ENCODE peak calls at places on chromosomes 6 and 20, in seven cellular contexts. V is spleen, N is stomach, E is GM23338, Y is GM12878, U is HepG2, T is sigmoid colon. P is an unnamed sample.

GRCh38 chr6:16948376-16948775 is 153.5 kb upstream of the STMND1 start:
- DNase-seq in E (no peak), N (no peak), V (no peak), T (no peak), U (no peak), Y (no peak), P (no peak)

GRCh38 chr20:3183896-3184295 is 10.5 kb upstream of the LZTS3 start:
- DNase-seq in Y (no peak), V (no peak), E (no peak), U (no peak), N (no peak), T (no peak), P (no peak)

GRCh38 chr20:11302436-11302835 is 615.3 kb upstream of the BTBD3 start:
- DNase-seq in V (no peak), N (no peak), E (no peak), Y (no peak), U (no peak), T (no peak), P (no peak)

GRCh38 chr6:69022991-69023390 is 387.9 kb downstream of the ADGRB3 start:
- DNase-seq in T (no peak), V (no peak), Y (no peak), E (no peak), N (no peak), U (no peak), P (no peak)

GRCh38 chr6:113529191-113529590 is 328.0 kb upstream of the MARCKS start:
- DNase-seq in Y (no peak), N (no peak), V (no peak), U (no peak), T (no peak), E (no peak), P (no peak)

GRCh38 chr6:137417411-137417810 is 76.8 kb downstream of the OLIG3 start:
- DNase-seq in T (no peak), V (no peak), U (no peak), E (no peak), N (no peak), Y (no peak), P (no peak)

GRCh38 chr6:148888853-148889252 is 142.0 kb downstream of the UST start:
- DNase-seq in N (no peak), T (no peak), Y (no peak), E (no peak), U (no peak), V (no peak), P (no peak)

GRCh38 chr6:14932485-14933178 is 313.2 kb upstream of the JARID2 start:
- DNase-seq in Y (no peak), N (no peak), T (no peak), U (no peak), E (no peak), V (no peak), P (no peak)

GRCh38 chr20:36644713-36645109 is 1.3 kb downstream of the SLA2 start:
- DNase-seq in V (no peak), T (no peak), Y (no peak), U (no peak), E (no peak), N (no peak), P (no peak)

GRCh38 chr6:57089265-57089664 is 723 bp upstream of the ZNF451 start:
- DNase-seq in T (no peak), E (no peak), V (no peak), N (no peak), U (no peak), Y (no peak), P (no peak)

GRCh38 chr6:39416728-39417127 is 94.2 kb upstream of the KCNK16 start:
- DNase-seq in Y (no peak), T (no peak), V (no peak), E (no peak), U (no peak), N (no peak), P (peak; percentile 47)

GRCh38 chr6:436308-437041 is 44.9 kb downstream of the IRF4 start:
- DNase-seq in N (no peak), T (no peak), U (no peak), E (no peak), V (peak; percentile 59), Y (no peak), P (peak; percentile 26)

GRCh38 chr6:157392927-157393666 is 12.1 kb downstream of the ZDHHC14 start:
- DNase-seq in N (peak; percentile 64), U (no peak), Y (no peak), T (no peak), V (no peak), E (no peak), P (no peak)

GRCh38 chr20:32752458-32753250 is 9.4 kb upstream of the COMMD7 start:
- DNase-seq in E (no peak), T (no peak), U (no peak), N (no peak), Y (no peak), V (no peak), P (no peak)

GRCh38 chr6:135722679-135723078 is 128.8 kb upstream of the PDE7B start:
- DNase-seq in V (no peak), U (peak; percentile 5), Y (no peak), E (no peak), N (peak; percentile 35), T (no peak), P (no peak)

GRCh38 chr20:57397693-57398108 is 6.5 kb downstream of the RBM38 start:
- DNase-seq in U (no peak), Y (no peak), T (peak; percentile 75), E (no peak), N (peak; percentile 43), V (peak; percentile 93), P (no peak)

GRCh38 chr6:143187173-143187908 is 126.7 kb downstream of the AIG1 start:
- DNase-seq in N (no peak), Y (no peak), T (no peak), V (no peak), U (no peak), E (no peak), P (no peak)

GRCh38 chr6:35489995-35490791 is 6.7 kb downstream of the TEAD3 start:
- DNase-seq in E (peak; percentile 86), N (no peak), T (peak; percentile 98), V (no peak), U (no peak), Y (no peak), P (peak; percentile 70)

DNA sequence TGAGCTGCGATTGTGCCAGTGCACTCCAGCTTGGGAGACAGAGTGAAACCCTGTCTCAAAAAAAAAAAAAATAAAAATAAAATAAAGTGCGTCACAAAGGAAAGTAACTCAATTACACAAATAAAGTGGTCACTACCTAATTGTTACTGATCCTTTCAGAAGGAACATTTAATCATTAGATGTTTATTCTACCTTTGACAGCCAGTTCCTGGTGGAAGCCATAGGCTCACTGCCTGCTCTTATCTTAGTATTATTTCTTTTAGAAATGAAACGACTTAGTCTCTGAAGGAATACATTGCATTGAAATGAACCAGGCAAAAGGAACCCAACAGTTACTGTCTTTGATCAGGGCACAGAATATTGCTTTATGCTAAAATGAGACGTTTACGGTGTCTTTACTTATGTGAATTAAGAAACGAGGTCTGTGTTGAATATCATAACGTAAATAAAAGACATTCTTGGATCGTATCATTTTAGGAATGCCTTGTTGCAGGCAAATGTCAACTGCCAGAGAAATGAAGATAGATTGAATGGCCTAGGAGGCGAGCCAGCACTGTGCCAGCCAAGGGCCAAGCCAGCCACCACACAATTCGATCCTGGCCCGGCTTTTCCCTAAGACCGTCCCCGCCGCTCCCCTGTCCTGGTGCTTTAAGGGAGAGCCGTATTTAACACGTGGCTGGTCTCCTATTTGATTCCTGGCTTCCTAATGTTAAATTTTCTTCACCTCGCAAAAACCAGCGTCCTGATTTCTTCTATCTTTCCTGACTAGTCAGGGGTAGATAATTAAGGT is 136.7 kb upstream of the GMDS start:
- DNase-seq in V (no peak), Y (no peak), U (no peak), T (no peak), N (peak; percentile 55), E (no peak), P (no peak)
- TF ChIP-seq POLR2AphosphoS5 in V (no peak), Y (no peak), U (no peak), T (no peak), N (no peak), E (no peak), P (no peak)

DNA sequence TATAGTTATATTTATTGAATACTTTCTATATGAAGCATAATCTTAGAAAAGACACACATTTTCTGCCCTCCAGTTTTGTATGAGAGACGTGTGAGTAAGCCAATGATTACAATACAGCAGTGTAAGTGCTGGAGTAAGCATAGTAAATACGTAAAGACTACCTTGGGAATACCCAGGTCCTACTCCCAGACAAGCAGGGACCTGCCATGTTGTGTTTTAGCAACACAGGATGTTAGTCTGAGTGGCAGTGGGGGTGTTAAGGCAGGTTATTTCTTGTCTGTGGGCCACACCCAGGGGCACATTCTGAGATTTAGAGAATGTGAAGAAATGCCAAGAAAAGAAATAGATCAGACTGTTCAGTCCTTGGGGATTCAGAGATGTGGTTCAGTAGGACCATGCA is 34.3 kb upstream of the RNF144B start:
- DNase-seq in U (no peak), V (no peak), N (no peak), Y (no peak), T (no peak), E (no peak), P (peak; percentile 75)
- TF ChIP-seq POLR2AphosphoS5 in U (no peak), V (no peak), N (no peak), Y (no peak), T (no peak), E (no peak), P (no peak)

DNA sequence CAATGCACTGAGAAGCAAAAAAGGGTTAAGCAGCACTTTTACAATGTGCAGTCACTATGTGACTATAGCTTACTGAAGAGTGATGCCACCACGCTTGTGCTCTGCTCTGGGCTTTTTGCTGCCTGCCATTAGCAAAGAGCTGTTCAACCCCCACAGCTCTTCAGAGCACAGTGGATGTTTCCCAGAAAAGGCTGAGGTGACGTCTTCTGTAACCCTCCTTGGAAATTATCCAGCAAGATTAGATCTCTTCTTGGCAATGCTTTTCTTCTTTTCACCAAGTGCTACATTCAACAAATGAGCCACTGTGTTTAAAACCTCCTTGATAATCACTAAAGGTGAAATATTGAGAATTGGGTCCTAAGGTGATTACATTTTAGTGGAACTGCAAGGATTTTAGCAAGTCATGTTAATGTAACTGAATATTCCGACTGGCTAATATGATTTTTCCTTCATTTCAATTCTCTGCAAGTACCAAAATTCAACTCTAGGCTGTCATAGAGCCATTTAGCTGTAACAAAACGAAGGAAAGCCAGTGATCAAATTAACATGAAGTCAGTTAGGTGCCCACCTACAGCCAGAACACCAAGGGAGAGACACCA is 34.9 kb downstream of the ELOVL5 start:
- DNase-seq in T (no peak), U (no peak), Y (no peak), E (no peak), V (no peak), N (no peak), P (no peak)
- TF ChIP-seq POLR2AphosphoS5 in T (peak; percentile 26), U (no peak), Y (no peak), E (no peak), V (no peak), N (peak; percentile 61), P (peak; percentile 17)

GRCh38 chr20:50562262-50562701 is 52.1 kb downstream of the PTPN1 start:
- DNase-seq in V (no peak), E (no peak), T (no peak), Y (no peak), N (no peak), U (no peak), P (no peak)

GRCh38 chr20:50563133-50563944 is 53.2 kb downstream of the PTPN1 start:
- DNase-seq in T (no peak), E (no peak), N (no peak), U (peak; percentile 80), Y (no peak), V (no peak), P (no peak)

GRCh38 chr20:50559856-50560623 is 49.9 kb downstream of the PTPN1 start:
- DNase-seq in E (no peak), T (no peak), U (no peak), N (no peak), Y (no peak), V (no peak), P (no peak)

GRCh38 chr20:50560867-50561266 is 50.7 kb downstream of the PTPN1 start:
- DNase-seq in T (no peak), V (no peak), U (no peak), E (no peak), N (no peak), Y (no peak), P (no peak)

GRCh38 chr20:50561379-50562078 is 51.3 kb downstream of the PTPN1 start:
- DNase-seq in N (no peak), T (peak; percentile 85), U (no peak), E (no peak), Y (no peak), V (no peak), P (no peak)
- TF ChIP-seq POLR2AphosphoS5 in N (no peak), T (peak; percentile 43), U (no peak), E (no peak), Y (no peak), V (no peak), P (no peak)